ENCODE peak calls at places on chromosomes 6 and 20, in five cellular contexts. R is activated CD4-positive, alpha-beta T cell treated with anti-CD3 and anti-CD28 coated beads, Interleukin-2, amount 10 ng/mL, durations not matched to agents 7 days and 5 days; L is T-helper 17 cell; A is pancreas; V is adipocyte. H is an unnamed sample.
A peak's percentile ranks its signal among the peaks of the same experiment; 100 is the strongest.

GRCh38 chr6:7219310-7219709 is 93.7 kb downstream of the SSR1 start:
- DNase-seq in L (no peak), V (peak; percentile 11), R (no peak), A (no peak), H (no peak)

GRCh38 chr6:127464881-127465459 is 5.8 kb upstream of the KIAA0408 start:
- DNase-seq in R (peak; percentile 67), V (peak; percentile 90), A (peak; percentile 71), L (peak; percentile 18), H (peak; percentile 30)

GRCh38 chr6:75306074-75306473 is 21.5 kb upstream of the TMEM30A start:
- DNase-seq in L (no peak), V (no peak), R (no peak), A (no peak), H (no peak)

GRCh38 chr6:161486903-161487531 is 213.2 kb upstream of the AGPAT4 start:
- DNase-seq in A (no peak), V (peak; percentile 0), R (no peak), L (no peak), H (no peak)

GRCh38 chr6:38020593-38020992 is 201.1 kb downstream of the ZFAND3 start:
- DNase-seq in A (no peak), L (no peak), R (no peak), V (no peak), H (no peak)

GRCh38 chr6:35148167-35148741 is 7.1 kb upstream of the TCP11 start:
- DNase-seq in R (peak; percentile 40), V (peak; percentile 28), A (no peak), L (no peak), H (no peak)

GRCh38 chr6:150267686-150268561 is 100.9 kb upstream of the IYD start:
- DNase-seq in V (peak; percentile 81), L (no peak), R (no peak), A (no peak), H (no peak)

GRCh38 chr6:80541186-80541585 is 434.7 kb downstream of the BCKDHB start:
- DNase-seq in R (no peak), L (no peak), A (no peak), V (peak; percentile 49), H (no peak)

GRCh38 chr20:48841861-48842529 is 14.2 kb upstream of the PREX1 start:
- DNase-seq in L (no peak), A (no peak), V (peak; percentile 64), R (no peak), H (no peak)

GRCh38 chr20:6081236-6081635 is 27.4 kb upstream of the LRRN4 start:
- DNase-seq in A (no peak), R (no peak), V (peak; percentile 14), L (no peak), H (no peak)

GRCh38 chr6:146770965-146771735 is 172.4 kb downstream of the ADGB start:
- DNase-seq in V (no peak), R (peak; percentile 75), A (no peak), L (peak; percentile 8), H (peak; percentile 22)

GRCh38 chr6:150867117-150867516 is 1.6 kb downstream of the MTHFD1L start:
- DNase-seq in R (no peak), A (no peak), V (no peak), L (no peak), H (no peak)

GRCh38 chr20:34797012-34797720 is 28.3 kb downstream of the NCOA6 start:
- DNase-seq in L (no peak), V (no peak), A (no peak), R (no peak), H (no peak)

GRCh38 chr6:143063631-143064030 is 2.9 kb downstream of the AIG1 start:
- DNase-seq in A (no peak), R (no peak), V (no peak), L (no peak), H (no peak)

GRCh38 chr6:155275808-155276480 is 12.1 kb downstream of the CLDN20 start:
- DNase-seq in L (no peak), V (peak; percentile 30), R (no peak), A (no peak), H (no peak)

GRCh38 chr6:166379800-166380199 is 2.9 kb downstream of the MPC1 start:
- DNase-seq in R (no peak), A (no peak), V (no peak), L (no peak), H (no peak)

GRCh38 chr20:24163501-24163900 is 174.9 kb upstream of the GGTLC1 start:
- DNase-seq in L (no peak), V (peak; percentile 21), A (no peak), R (no peak), H (no peak)

GRCh38 chr6:84762220-84762940 is 2.0 kb downstream of the TBX18 start:
- DNase-seq in V (peak; percentile 44), L (no peak), A (peak; percentile 53), R (no peak), H (no peak)

GRCh38 chr20:59421089-59421488 is 120.7 kb downstream of the EDN3 start:
- DNase-seq in V (no peak), A (no peak), L (no peak), R (no peak), H (no peak)

GRCh38 chr20:8005033-8005432 is 14.5 kb downstream of the TMX4 start:
- DNase-seq in R (no peak), L (no peak), V (no peak), A (no peak), H (no peak)

GRCh38 chr6:113936093-113936934 is 34.6 kb downstream of the HDAC2 start:
- DNase-seq in V (peak; percentile 85), A (no peak), L (no peak), R (peak; percentile 43), H (no peak)

GRCh38 chr20:44644384-44645131 is 6.9 kb downstream of the ADA start:
- DNase-seq in L (peak; percentile 45), V (no peak), A (no peak), R (peak; percentile 50), H (peak; percentile 20)

GRCh38 chr20:58870293-58871014 is 17.9 kb downstream of the GNAS start:
- DNase-seq in R (peak; percentile 52), V (peak; percentile 87), A (peak; percentile 80), L (no peak), H (peak; percentile 54)

GRCh38 chr6:25537349-25538018 is 114.5 kb upstream of the SCGN start:
- DNase-seq in R (no peak), V (no peak), A (no peak), L (no peak), H (no peak)

GRCh38 chr6:119594907-119595306 is 245.3 kb upstream of the MAN1A1 start:
- DNase-seq in L (no peak), V (no peak), A (no peak), R (no peak), H (no peak)

GRCh38 chr6:169701218-169701952 is 444 bp downstream of the WDR27 start:
- DNase-seq in V (no peak), A (no peak), L (no peak), R (no peak), H (no peak)

GRCh38 chr20:59515013-59515905 is 89.1 kb upstream of the PHACTR3 start:
- DNase-seq in V (peak; percentile 90), L (no peak), A (peak; percentile 88), R (no peak), H (no peak)

GRCh38 chr20:19730716-19731115 is 27.3 kb upstream of the RIN2 start:
- DNase-seq in A (no peak), L (no peak), R (no peak), V (no peak), H (no peak)

GRCh38 chr20:37907330-37907676 is 4.4 kb downstream of the VSTM2L start:
- DNase-seq in R (no peak), L (no peak), V (no peak), A (no peak), H (no peak)

GRCh38 chr6:29130644-29131043 is 22.8 kb downstream of the OR2J3 start:
- DNase-seq in L (no peak), V (no peak), A (no peak), R (no peak), H (no peak)

GRCh38 chr6:27956941-27957340 is at the start of gene OR2B6:
- DNase-seq in A (no peak), R (no peak), L (no peak), V (no peak), H (no peak)

GRCh38 chr6:158797331-158798202 is 21.6 kb downstream of the EZR start:
- DNase-seq in V (peak; percentile 90), A (no peak), R (no peak), L (no peak), H (no peak)

GRCh38 chr6:139296927-139297326 is 5.1 kb upstream of the TXLNB start:
- DNase-seq in A (no peak), R (no peak), L (no peak), V (no peak), H (no peak)

GRCh38 chr6:157831424-157832249 is 8.6 kb downstream of the SNX9 start:
- DNase-seq in L (no peak), V (peak; percentile 22), A (no peak), R (no peak), H (no peak)

GRCh38 chr20:51803157-51803854 is 985 bp upstream of the SALL4 start:
- DNase-seq in A (no peak), L (no peak), R (no peak), V (no peak), H (no peak)

GRCh38 chr6:54847799-54848597 is 1.4 kb downstream of the FAM83B start:
- DNase-seq in R (no peak), A (no peak), L (no peak), V (peak; percentile 41), H (no peak)

GRCh38 chr6:5772634-5773230 is 234.0 kb downstream of the NRN1 start:
- DNase-seq in V (no peak), R (no peak), L (no peak), A (no peak), H (no peak)

GRCh38 chr6:163520956-163521355 is 106.4 kb downstream of the QKI start:
- DNase-seq in R (no peak), L (no peak), V (no peak), A (no peak), H (no peak)